ENCODE peak calls at places on chromosomes 6 and 20, in four cellular contexts. O is HTR-8/SVneo, H is upper lobe of right lung, E is cardiac fibroblast. C is an unnamed sample.

GRCh38 chr6:14711056-14711703 is 534.7 kb upstream of the JARID2 start:
- DNase-seq in E (peak; percentile 93), H (no peak), O (peak; percentile 59), C (peak; percentile 38)

GRCh38 chr6:28880894-28881780 is 42.6 kb downstream of the TRIM27 start:
- DNase-seq in H (no peak), O (no peak), E (peak; percentile 90), C (peak; percentile 68)

GRCh38 chr6:134701301-134701700 is 248.6 kb downstream of the ALDH8A1 start:
- DNase-seq in H (no peak), O (no peak), E (no peak), C (no peak)

GRCh38 chr20:34891166-34892062 is 15.0 kb downstream of the ACSS2 start:
- DNase-seq in H (no peak), O (peak; percentile 28), E (peak; percentile 89), C (peak; percentile 70)

GRCh38 chr6:113172531-113172966 is 684.6 kb upstream of the MARCKS start:
- DNase-seq in O (no peak), E (no peak), H (no peak), C (no peak)

GRCh38 chr6:48560408-48560807 is 449.4 kb upstream of the PTCHD4 start:
- DNase-seq in E (peak; percentile 57), O (peak; percentile 28), H (no peak), C (no peak)

GRCh38 chr6:77183447-77183846 is 279.8 kb downstream of the HTR1B start:
- DNase-seq in E (no peak), H (no peak), O (no peak), C (no peak)

GRCh38 chr20:58891076-58891685 is 38.7 kb downstream of the GNAS start:
- DNase-seq in E (peak; percentile 65), H (peak; percentile 93), O (peak; percentile 81), C (peak; percentile 82)

GRCh38 chr6:10412948-10413849 is 1.7 kb downstream of the TFAP2A start:
- DNase-seq in O (no peak), H (peak; percentile 77), E (no peak), C (no peak)

GRCh38 chr20:63624486-63624885 is 2.4 kb downstream of the GMEB2 start:
- DNase-seq in O (peak; percentile 70), H (no peak), E (peak; percentile 31), C (peak; percentile 41)

GRCh38 chr6:150229775-150230561 is 87.1 kb downstream of the PPP1R14C start:
- DNase-seq in H (no peak), O (peak; percentile 12), E (peak; percentile 20), C (no peak)

GRCh38 chr6:115551510-115551909 is 509.2 kb downstream of the FRK start:
- DNase-seq in H (no peak), E (no peak), O (no peak), C (no peak)

GRCh38 chr6:24743265-24743943 is 24.4 kb upstream of the C6orf62 start:
- DNase-seq in H (no peak), O (peak; percentile 70), E (peak; percentile 99), C (peak; percentile 93)

GRCh38 chr20:21182832-21183563 is 57.1 kb downstream of the KIZ start:
- DNase-seq in O (peak; percentile 78), E (peak; percentile 87), H (no peak), C (peak; percentile 85)

GRCh38 chr20:50624351-50625016 is 66.9 kb downstream of the RIPOR3 start:
- DNase-seq in O (no peak), E (no peak), H (peak; percentile 86), C (no peak)

GRCh38 chr6:158323561-158323958 is 11.3 kb downstream of the TULP4 start:
- DNase-seq in O (no peak), H (no peak), E (no peak), C (no peak)

GRCh38 chr6:107419747-107420146 is 39.6 kb downstream of the PDSS2 start:
- DNase-seq in E (no peak), O (no peak), H (no peak), C (no peak)